ENCODE peak calls at places on chromosome X, in ten cellular contexts. P, Y, C, A, H, T, G, E, I and R are unnamed samples.

GRCh38 chrX:68698955-68699354 is 51.5 kb downstream of the STARD8 start:
- DNase-seq in H (no peak), P (no peak), I (no peak), A (no peak), G (no peak), T (no peak), C (no peak), E (no peak), Y (no peak), R (no peak)

GRCh38 chrX:151085207-151085606 is 91.2 kb upstream of the GPR50 start:
- DNase-seq in P (no peak), C (no peak), G (no peak), T (no peak), E (no peak), A (no peak), Y (no peak), H (no peak), I (no peak), R (no peak)

GRCh38 chrX:41481264-41482109 is 34.3 kb downstream of the NYX start:
- DNase-seq in E (no peak), T (peak), P (no peak), A (no peak), I (peak), G (no peak), C (no peak), Y (peak), H (no peak), R (peak)

GRCh38 chrX:71607488-71607887 is 10.8 kb downstream of the CXCR3 start:
- DNase-seq in C (no peak), I (no peak), A (no peak), H (no peak), P (no peak), E (no peak), G (no peak), Y (no peak), T (no peak), R (no peak)

GRCh38 chrX:136780738-136781137 is at the start of gene ARHGEF6:
- DNase-seq in I (no peak), A (no peak), Y (no peak), C (no peak), T (no peak), G (no peak), E (no peak), H (no peak), P (no peak), R (peak)

GRCh38 chrX:75154871-75155270 is 1.2 kb downstream of the ABCB7 start:
- DNase-seq in C (no peak), A (no peak), P (no peak), Y (no peak), T (no peak), H (no peak), G (no peak), E (no peak), I (no peak), R (no peak)

GRCh38 chrX:17758382-17758781 is 21.1 kb downstream of the SCML1 start:
- DNase-seq in A (no peak), I (no peak), C (no peak), Y (no peak), G (no peak), H (no peak), T (no peak), E (no peak), P (no peak), R (no peak)

GRCh38 chrX:10042055-10042454 is 74.9 kb downstream of the CLDN34 start:
- DNase-seq in A (peak), H (no peak), I (no peak), C (no peak), P (no peak), G (no peak), Y (no peak), E (no peak), T (no peak), R (no peak)

GRCh38 chrX:43741843-43742573 is 85.9 kb downstream of the MAOA start:
- DNase-seq in A (no peak), I (peak), Y (no peak), E (no peak), H (peak), C (no peak), P (no peak), G (no peak), T (no peak), R (no peak)

GRCh38 chrX:153773218-153773611 is 7.6 kb upstream of the SRPK3 start:
- DNase-seq in H (no peak), G (no peak), E (no peak), I (no peak), Y (no peak), A (peak), C (no peak), T (no peak), P (no peak), R (no peak)

GRCh38 chrX:65596270-65596669 is 61.7 kb upstream of the LAS1L start:
- DNase-seq in A (no peak), G (no peak), C (peak), Y (no peak), I (peak), H (peak), E (no peak), T (peak), P (peak), R (peak)

GRCh38 chrX:130575831-130576404 is 174.1 kb downstream of the RBMX2 start:
- DNase-seq in P (no peak), E (peak), Y (peak), C (peak), T (peak), G (no peak), A (peak), H (peak), I (peak), R (peak)

GRCh38 chrX:45711231-45711630 is 510.6 kb upstream of the DIPK2B start:
- DNase-seq in E (no peak), A (no peak), C (no peak), T (no peak), I (no peak), G (no peak), H (peak), P (no peak), Y (no peak), R (no peak)

GRCh38 chrX:10636337-10636736 is 16.0 kb upstream of the MID1 start:
- DNase-seq in E (no peak), H (no peak), P (no peak), A (no peak), T (no peak), I (peak), G (no peak), C (peak), Y (peak), R (no peak)

GRCh38 chrX:2974946-2975345 is 31.4 kb upstream of the ARSH start:
- DNase-seq in G (no peak), H (peak), C (no peak), E (no peak), A (no peak), T (no peak), I (peak), P (no peak), Y (no peak), R (no peak)

GRCh38 chrX:132883358-132883908 is 75.0 kb downstream of the HS6ST2 start:
- DNase-seq in H (no peak), E (no peak), P (no peak), T (no peak), Y (no peak), A (no peak), I (no peak), C (no peak), G (no peak), R (no peak)

GRCh38 chrX:45699158-45699557 is 498.5 kb upstream of the DIPK2B start:
- DNase-seq in I (no peak), T (no peak), H (peak), Y (no peak), G (no peak), P (no peak), E (no peak), A (no peak), C (no peak), R (no peak)

GRCh38 chrX:39309721-39310152 is 508.5 kb downstream of the MID1IP1 start:
- DNase-seq in P (peak), G (no peak), A (no peak), E (no peak), Y (no peak), I (peak), C (peak), H (peak), T (no peak), R (no peak)

GRCh38 chrX:7214251-7214650 is 66.3 kb upstream of the PUDP start:
- DNase-seq in T (no peak), C (no peak), E (no peak), Y (no peak), G (no peak), H (no peak), I (no peak), A (no peak), P (no peak), R (no peak)

GRCh38 chrX:34848281-34848680 is 94.3 kb upstream of the FAM47B start:
- DNase-seq in I (peak), H (peak), T (no peak), P (no peak), Y (no peak), G (no peak), E (no peak), C (no peak), A (no peak), R (no peak)

GRCh38 chrX:142040906-142041305 is 137.2 kb downstream of the MAGEC1 start:
- DNase-seq in C (no peak), I (no peak), H (no peak), P (no peak), G (no peak), Y (no peak), E (no peak), T (no peak), A (no peak), R (no peak)

GRCh38 chrX:40996886-40997530 is 88.2 kb upstream of the USP9X start:
- DNase-seq in E (no peak), G (no peak), A (no peak), H (peak), I (peak), Y (no peak), T (no peak), C (peak), P (no peak), R (peak)